ENCODE peak calls at places on chromosomes 6 and 20, in six cellular contexts. S is HFF-Myc, N is neural crest cell, X is brain microvascular endothelial cell, P is foreskin keratinocyte, Z is left lung. J is an unnamed sample.

GRCh38 chr6:90241229-90241873 is 55.3 kb downstream of the BACH2 start:
- DNase-seq in S (no peak), N (no peak), X (no peak), P (no peak), Z (no peak), J (no peak)

GRCh38 chr6:99276747-99277146 is 72.7 kb downstream of the FAXC start:
- DNase-seq in S (no peak), N (no peak), X (peak; percentile 21), P (peak; percentile 71), Z (no peak), J (peak; percentile 9)

GRCh38 chr6:42165016-42165415 is 8.1 kb upstream of the GUCA1A start:
- DNase-seq in S (no peak), N (no peak), X (no peak), P (no peak), Z (no peak), J (no peak)

GRCh38 chr6:6407061-6407723 is 86.7 kb upstream of the F13A1 start:
- DNase-seq in S (no peak), N (no peak), X (no peak), P (no peak), Z (no peak), J (no peak)

GRCh38 chr20:8246153-8246552 is 114.1 kb downstream of the PLCB1 start:
- DNase-seq in S (no peak), N (no peak), X (no peak), P (no peak), Z (no peak), J (no peak)

GRCh38 chr6:7899046-7899888 is 11.3 kb downstream of the TXNDC5 start:
- DNase-seq in S (no peak), N (no peak), X (no peak), P (no peak), Z (no peak), J (no peak)

GRCh38 chr20:61725145-61725544 is 340.5 kb downstream of the TAF4 start:
- DNase-seq in S (no peak), N (no peak), X (no peak), P (no peak), Z (peak; percentile 49), J (no peak)

GRCh38 chr6:167722634-167723309 is 103.9 kb upstream of the AFDN start:
- DNase-seq in S (no peak), N (no peak), X (no peak), P (no peak), Z (no peak), J (no peak)

GRCh38 chr6:130906736-130907381 is 79.7 kb downstream of the SMLR1 start:
- DNase-seq in S (no peak), N (no peak), X (peak; percentile 14), P (peak; percentile 29), Z (no peak), J (peak; percentile 49)

GRCh38 chr20:25032478-25033183 is 25.3 kb downstream of the ACSS1 start:
- DNase-seq in S (no peak), N (peak; percentile 68), X (no peak), P (peak; percentile 6), Z (peak; percentile 59), J (no peak)

GRCh38 chr6:75602164-75602896 is 650 bp downstream of the SENP6 start:
- DNase-seq in S (no peak), N (peak; percentile 39), X (peak; percentile 29), P (no peak), Z (peak; percentile 92), J (no peak)

GRCh38 chr6:6177754-6178153 is 142.7 kb downstream of the F13A1 start:
- DNase-seq in S (no peak), N (no peak), X (no peak), P (no peak), Z (no peak), J (no peak)

GRCh38 chr20:3980260-3981131 is 34.9 kb downstream of the RNF24 start:
- DNase-seq in S (no peak), N (no peak), X (peak; percentile 22), P (peak; percentile 32), Z (no peak), J (peak; percentile 50)

GRCh38 chr20:8330785-8331699 is 199.0 kb downstream of the PLCB1 start:
- DNase-seq in S (no peak), N (no peak), X (no peak), P (no peak), Z (no peak), J (no peak)

GRCh38 chr6:116476021-116476678 is 15.0 kb downstream of the CALHM6 start:
- DNase-seq in S (peak; percentile 17), N (no peak), X (no peak), P (no peak), Z (no peak), J (no peak)

GRCh38 chr6:18720075-18720474 is 332.9 kb downstream of the RNF144B start:
- DNase-seq in S (no peak), N (no peak), X (no peak), P (no peak), Z (no peak), J (no peak)

GRCh38 chr6:43496370-43497128 is 13.6 kb downstream of the LRRC73 start:
- DNase-seq in S (no peak), N (no peak), X (peak; percentile 38), P (peak; percentile 96), Z (no peak), J (peak; percentile 73)

GRCh38 chr6:3752538-3753227 is 1.2 kb upstream of the PXDC1 start:
- DNase-seq in S (no peak), N (no peak), X (no peak), P (no peak), Z (no peak), J (no peak)

GRCh38 chr20:5402903-5403531 is 86.3 kb upstream of the PROKR2 start:
- DNase-seq in S (peak; percentile 5), N (peak; percentile 46), X (peak; percentile 36), P (peak; percentile 15), Z (no peak), J (peak; percentile 9)

GRCh38 chr6:46220351-46221220 is 49.8 kb upstream of the ENPP5 start:
- DNase-seq in S (no peak), N (no peak), X (no peak), P (no peak), Z (no peak), J (no peak)

GRCh38 chr20:32589256-32589655 is 4.1 kb upstream of the NOL4L start:
- DNase-seq in S (no peak), N (no peak), X (no peak), P (no peak), Z (no peak), J (peak; percentile 44)

GRCh38 chr6:132663661-132664060 is 4.7 kb upstream of the TAAR1 start:
- DNase-seq in S (no peak), N (no peak), X (no peak), P (no peak), Z (no peak), J (no peak)
- TF ChIP-seq CTCF in S (no peak), N (no peak), X (no peak), P (no peak), Z (no peak), J (no peak)

GRCh38 chr6:14550410-14550809 is 432.8 kb downstream of the CD83 start:
- DNase-seq in S (no peak), N (no peak), X (no peak), P (no peak), Z (no peak), J (no peak)

GRCh38 chr6:14549319-14549770 is 431.8 kb downstream of the CD83 start:
- DNase-seq in S (no peak), N (peak; percentile 5), X (no peak), P (no peak), Z (no peak), J (no peak)

GRCh38 chr6:14550817-14551216 is 433.2 kb downstream of the CD83 start:
- DNase-seq in S (no peak), N (no peak), X (no peak), P (no peak), Z (no peak), J (no peak)

GRCh38 chr6:14547284-14548001 is 429.9 kb downstream of the CD83 start:
- DNase-seq in S (no peak), N (no peak), X (no peak), P (no peak), Z (no peak), J (no peak)

DNA sequence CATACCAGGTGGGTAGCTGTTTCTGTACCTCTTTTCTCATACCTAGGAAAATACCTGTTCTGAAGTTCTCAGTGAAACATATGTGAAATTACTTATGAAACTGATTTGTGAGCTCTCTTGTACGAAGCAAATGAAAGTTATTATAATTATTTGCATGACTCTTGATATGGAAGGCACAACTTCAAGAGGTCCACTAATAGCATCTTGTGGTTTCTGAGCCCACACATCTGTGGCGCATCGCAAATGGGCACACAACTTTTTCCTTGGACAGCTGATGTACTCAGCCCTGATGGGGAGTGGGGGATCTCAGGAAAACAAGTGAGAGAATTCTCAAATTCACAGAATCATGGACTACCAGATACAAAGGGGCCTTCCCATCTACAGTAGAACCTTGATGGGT is 432.3 kb downstream of the CD83 start:
- DNase-seq in S (no peak), N (no peak), X (no peak), P (no peak), Z (no peak), J (no peak)
- TF ChIP-seq CTCF in S (no peak), N (no peak), X (no peak), P (no peak), Z (no peak), J (no peak)

GRCh38 chr6:17427617-17428016 is 34.2 kb downstream of the CAP2 start:
- DNase-seq in S (no peak), N (no peak), X (no peak), P (no peak), Z (no peak), J (no peak)
- TF ChIP-seq CTCF in S (no peak), N (no peak), X (no peak), P (no peak), Z (no peak), J (no peak)

DNA sequence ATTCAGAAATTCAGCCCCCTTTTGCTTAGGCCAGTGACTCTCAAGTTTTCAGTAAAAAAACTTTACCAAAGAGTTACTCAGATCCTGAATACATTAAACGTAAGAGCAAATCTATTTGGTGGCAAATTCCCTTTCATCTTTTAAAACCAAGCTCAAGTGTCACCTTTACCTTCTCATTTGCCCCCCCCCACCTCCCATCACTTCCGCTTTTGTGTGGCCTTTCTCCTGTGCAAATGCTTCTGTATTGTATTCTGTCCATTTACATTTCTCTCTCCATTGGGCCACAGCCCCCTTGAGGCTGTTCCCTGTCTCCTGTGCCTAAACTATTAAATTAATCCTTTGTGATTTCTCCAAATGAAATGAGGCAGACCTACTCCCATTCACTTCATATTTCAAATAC is 1.9 kb downstream of the NOL7 start:
- DNase-seq in S (no peak), N (no peak), X (no peak), P (no peak), Z (no peak), J (no peak)
- TF ChIP-seq CTCF in S (no peak), N (no peak), X (peak; percentile 6), P (no peak), Z (no peak), J (no peak)

GRCh38 chr20:52747736-52748135 is 224.4 kb upstream of the TSHZ2 start:
- DNase-seq in S (no peak), N (no peak), X (no peak), P (no peak), Z (no peak), J (no peak)
- TF ChIP-seq CTCF in S (no peak), N (peak; percentile 51), X (no peak), P (no peak), Z (no peak), J (no peak)

J was measured in HFFc6.